ENCODE peak calls at places on chromosomes 16 and 17, in nine cellular contexts. W is stromal cell of bone marrow, T is hepatic stellate cell, U is NCI-H2081, A is NCI-H146, P is COR-L47, Y is AG09309, J is Panc1, S is BJ. Q is an unnamed sample.
A peak's percentile ranks its signal among the peaks of the same experiment; 100 is the strongest.

GRCh38 chr17:46766493-46767491 is 51.7 kb downstream of the WNT3 start:
- DNase-seq in Y (no peak), W (no peak), A (no peak), S (no peak), T (peak; percentile 7), J (no peak), P (no peak), U (no peak), Q (no peak)

GRCh38 chr16:56667581-56668571 is at the start of gene MT1G:
- DNase-seq in A (peak; percentile 44), W (no peak), P (no peak), T (peak; percentile 35), U (no peak), S (no peak), J (no peak), Y (no peak), Q (peak; percentile 37)

GRCh38 chr17:82965371-82965770 is 114.0 kb upstream of the METRNL start:
- DNase-seq in J (no peak), U (no peak), T (no peak), A (no peak), W (no peak), Y (no peak), P (no peak), S (no peak), Q (no peak)

GRCh38 chr17:76353004-76353598 is 615 bp downstream of the PRPSAP1 start:
- DNase-seq in T (peak; percentile 58), P (no peak), W (no peak), J (no peak), S (no peak), U (no peak), A (peak; percentile 41), Y (no peak), Q (peak; percentile 33)

GRCh38 chr17:15096511-15096910 is 168.6 kb downstream of the PMP22 start:
- DNase-seq in W (no peak), S (no peak), P (no peak), U (no peak), T (no peak), Y (no peak), J (no peak), A (no peak), Q (no peak)

GRCh38 chr17:35185849-35186248 is 8.3 kb downstream of the SLC35G3 start:
- DNase-seq in P (no peak), U (no peak), A (no peak), T (no peak), J (no peak), W (no peak), Y (no peak), S (no peak), Q (no peak)

GRCh38 chr17:50533720-50534148 is 1.2 kb downstream of the EPN3 start:
- DNase-seq in Y (no peak), T (no peak), P (peak; percentile 4), J (no peak), U (peak; percentile 47), A (peak; percentile 51), S (no peak), W (peak; percentile 17), Q (peak; percentile 61)

GRCh38 chr16:27138257-27138656 is 65.1 kb upstream of the KDM8 start:
- DNase-seq in U (no peak), T (no peak), P (no peak), S (no peak), Y (no peak), A (no peak), W (no peak), J (no peak), Q (no peak)

GRCh38 chr16:55700961-55701360 is 45.2 kb downstream of the SLC6A2 start:
- DNase-seq in Y (no peak), J (no peak), T (no peak), W (no peak), U (no peak), S (no peak), P (no peak), A (no peak), Q (no peak)

GRCh38 chr17:80921741-80922579 is 69.7 kb upstream of the CHMP6 start:
- DNase-seq in W (no peak), Y (no peak), P (no peak), J (no peak), A (no peak), T (no peak), U (no peak), S (no peak), Q (no peak)

GRCh38 chr17:76391200-76391715 is 6.8 kb downstream of the SPHK1 start:
- DNase-seq in W (no peak), P (no peak), T (no peak), Y (no peak), S (no peak), U (no peak), A (no peak), J (no peak), Q (no peak)

GRCh38 chr16:86578056-86578455 is 293 bp upstream of the FOXL1 start:
- DNase-seq in T (peak; percentile 71), J (no peak), U (no peak), W (no peak), A (no peak), S (no peak), Y (no peak), P (no peak), Q (no peak)

GRCh38 chr16:67517661-67518423 is 10.8 kb upstream of the RIPOR1 start:
- DNase-seq in S (no peak), P (no peak), J (no peak), W (no peak), T (no peak), A (no peak), U (no peak), Y (no peak), Q (no peak)

GRCh38 chr17:8941980-8942617 is 23.4 kb downstream of the PIK3R5 start:
- DNase-seq in A (no peak), T (no peak), Y (no peak), J (no peak), W (no peak), U (no peak), P (no peak), S (no peak), Q (no peak)

GRCh38 chr17:79832211-79833109 is 6.8 kb downstream of the CBX4 start:
- DNase-seq in T (no peak), P (no peak), J (no peak), Y (no peak), W (no peak), U (no peak), S (no peak), A (no peak), Q (peak; percentile 24)

GRCh38 chr17:4928881-4929280 is 3.2 kb upstream of the GP1BA start:
- DNase-seq in P (no peak), S (no peak), J (no peak), U (no peak), W (no peak), A (no peak), T (no peak), Y (no peak), Q (no peak)

GRCh38 chr17:4236456-4236855 is 27.3 kb downstream of the ANKFY1 start:
- DNase-seq in J (no peak), U (no peak), T (no peak), Y (no peak), P (no peak), S (no peak), W (no peak), A (no peak), Q (no peak)

GRCh38 chr17:65323055-65323454 is 185.9 kb downstream of the RGS9 start:
- DNase-seq in Y (no peak), P (no peak), S (no peak), J (no peak), U (no peak), A (no peak), T (no peak), W (no peak), Q (no peak)

GRCh38 chr17:53191878-53192277 is 630.8 kb upstream of the KIF2B start:
- DNase-seq in A (no peak), T (no peak), S (no peak), W (no peak), Y (no peak), P (no peak), J (no peak), U (no peak), Q (no peak)

GRCh38 chr16:14362774-14363371 is 267.2 kb downstream of the PARN start:
- DNase-seq in S (peak; percentile 47), U (no peak), A (no peak), P (no peak), T (peak; percentile 43), Y (no peak), J (no peak), W (peak; percentile 21), Q (no peak)

Q was measured in heart right ventricle.